ENCODE peak calls at places on chromosomes 3 and 15, in nine cellular contexts. One of them, this sample, is unnamed.

GRCh38 chr3:194139085-194139976 is 3.4 kb downstream of the HES1 start:
- DNase-seq in endothelial cell: no peak
- DNase-seq in HL-60: no peak
- DNase-seq in nephron progenitor cell: peak; percentile 66
- DNase-seq in cardiac muscle cell: peak; percentile 46
- DNase-seq in thoracic aorta: no peak
- DNase-seq in brain microvascular endothelial cell: peak; percentile 67
- DNase-seq in ovary: no peak
- DNase-seq in AG04449: no peak
- DNase-seq in this sample: no peak

GRCh38 chr3:15903164-15903563 is 105.4 kb upstream of the ANKRD28 start:
- DNase-seq in endothelial cell: no peak
- DNase-seq in HL-60: no peak
- DNase-seq in nephron progenitor cell: no peak
- DNase-seq in cardiac muscle cell: no peak
- DNase-seq in thoracic aorta: peak; percentile 68
- DNase-seq in brain microvascular endothelial cell: no peak
- DNase-seq in ovary: peak; percentile 67
- DNase-seq in AG04449: no peak
- DNase-seq in this sample: no peak

GRCh38 chr15:92714071-92714456 is 58.5 kb upstream of the FAM174B start:
- DNase-seq in endothelial cell: peak; percentile 20
- DNase-seq in HL-60: no peak
- DNase-seq in nephron progenitor cell: peak; percentile 36
- DNase-seq in cardiac muscle cell: peak; percentile 40
- DNase-seq in thoracic aorta: no peak
- DNase-seq in brain microvascular endothelial cell: peak; percentile 20
- DNase-seq in ovary: peak; percentile 48
- DNase-seq in AG04449: no peak
- DNase-seq in this sample: no peak

GRCh38 chr15:39777497-39777896 is 5.1 kb downstream of the FSIP1 start:
- DNase-seq in endothelial cell: no peak
- DNase-seq in HL-60: no peak
- DNase-seq in nephron progenitor cell: no peak
- DNase-seq in cardiac muscle cell: no peak
- DNase-seq in thoracic aorta: no peak
- DNase-seq in brain microvascular endothelial cell: no peak
- DNase-seq in ovary: no peak
- DNase-seq in AG04449: no peak
- DNase-seq in this sample: no peak

GRCh38 chr3:192449036-192449435 is 278.3 kb downstream of the FGF12 start:
- DNase-seq in endothelial cell: no peak
- DNase-seq in HL-60: no peak
- DNase-seq in nephron progenitor cell: no peak
- DNase-seq in cardiac muscle cell: no peak
- DNase-seq in thoracic aorta: no peak
- DNase-seq in brain microvascular endothelial cell: no peak
- DNase-seq in ovary: no peak
- DNase-seq in AG04449: no peak
- DNase-seq in this sample: no peak

GRCh38 chr3:104279617-104280016 is 1087.1 kb upstream of the ALCAM start:
- DNase-seq in endothelial cell: no peak
- DNase-seq in HL-60: no peak
- DNase-seq in nephron progenitor cell: no peak
- DNase-seq in cardiac muscle cell: no peak
- DNase-seq in thoracic aorta: no peak
- DNase-seq in brain microvascular endothelial cell: peak; percentile 75
- DNase-seq in ovary: no peak
- DNase-seq in AG04449: peak; percentile 28
- DNase-seq in this sample: no peak

GRCh38 chr3:330494-331115 is 134.0 kb downstream of the CHL1 start:
- DNase-seq in endothelial cell: no peak
- DNase-seq in HL-60: no peak
- DNase-seq in nephron progenitor cell: no peak
- DNase-seq in cardiac muscle cell: no peak
- DNase-seq in thoracic aorta: no peak
- DNase-seq in brain microvascular endothelial cell: no peak
- DNase-seq in ovary: no peak
- DNase-seq in AG04449: no peak
- DNase-seq in this sample: no peak

GRCh38 chr3:124315215-124316033 is 323.5 kb upstream of the ROPN1 start:
- DNase-seq in endothelial cell: no peak
- DNase-seq in HL-60: no peak
- DNase-seq in nephron progenitor cell: no peak
- DNase-seq in cardiac muscle cell: no peak
- DNase-seq in thoracic aorta: peak; percentile 21
- DNase-seq in brain microvascular endothelial cell: peak; percentile 11
- DNase-seq in ovary: no peak
- DNase-seq in AG04449: peak; percentile 9
- DNase-seq in this sample: no peak

GRCh38 chr3:143121240-143122088 is 1.9 kb downstream of the CHST2 start:
- DNase-seq in endothelial cell: peak; percentile 87
- DNase-seq in HL-60: no peak
- DNase-seq in nephron progenitor cell: peak; percentile 64
- DNase-seq in cardiac muscle cell: peak; percentile 51
- DNase-seq in thoracic aorta: no peak
- DNase-seq in brain microvascular endothelial cell: peak; percentile 86
- DNase-seq in ovary: peak; percentile 19
- DNase-seq in AG04449: no peak
- DNase-seq in this sample: peak; percentile 56

GRCh38 chr3:5301671-5302297 is 114.3 kb downstream of the EDEM1 start:
- DNase-seq in endothelial cell: no peak
- DNase-seq in HL-60: no peak
- DNase-seq in nephron progenitor cell: no peak
- DNase-seq in cardiac muscle cell: peak; percentile 43
- DNase-seq in thoracic aorta: no peak
- DNase-seq in brain microvascular endothelial cell: no peak
- DNase-seq in ovary: no peak
- DNase-seq in AG04449: no peak
- DNase-seq in this sample: no peak

GRCh38 chr15:85120351-85121113 is 138.9 kb downstream of the PDE8A start:
- DNase-seq in endothelial cell: no peak
- DNase-seq in HL-60: no peak
- DNase-seq in nephron progenitor cell: no peak
- DNase-seq in cardiac muscle cell: no peak
- DNase-seq in thoracic aorta: no peak
- DNase-seq in brain microvascular endothelial cell: no peak
- DNase-seq in ovary: no peak
- DNase-seq in AG04449: no peak
- DNase-seq in this sample: no peak

GRCh38 chr3:50617911-50618481 is 1.0 kb downstream of the MAPKAPK3 start:
- DNase-seq in endothelial cell: no peak
- DNase-seq in HL-60: no peak
- DNase-seq in nephron progenitor cell: no peak
- DNase-seq in cardiac muscle cell: no peak
- DNase-seq in thoracic aorta: no peak
- DNase-seq in brain microvascular endothelial cell: no peak
- DNase-seq in ovary: no peak
- DNase-seq in AG04449: no peak
- DNase-seq in this sample: no peak

GRCh38 chr3:24520941-24521305 is 26.3 kb upstream of the THRB start:
- DNase-seq in endothelial cell: no peak
- DNase-seq in HL-60: no peak
- DNase-seq in nephron progenitor cell: no peak
- DNase-seq in cardiac muscle cell: no peak
- DNase-seq in thoracic aorta: no peak
- DNase-seq in brain microvascular endothelial cell: no peak
- DNase-seq in ovary: no peak
- DNase-seq in AG04449: no peak
- DNase-seq in this sample: no peak

GRCh38 chr3:118245312-118245711 is 789.3 kb downstream of the IGSF11 start:
- DNase-seq in endothelial cell: no peak
- DNase-seq in HL-60: no peak
- DNase-seq in nephron progenitor cell: no peak
- DNase-seq in cardiac muscle cell: no peak
- DNase-seq in thoracic aorta: no peak
- DNase-seq in brain microvascular endothelial cell: no peak
- DNase-seq in ovary: no peak
- DNase-seq in AG04449: no peak
- DNase-seq in this sample: no peak

GRCh38 chr15:29087521-29088285 is 181.9 kb downstream of the NSMCE3 start:
- DNase-seq in endothelial cell: no peak
- DNase-seq in HL-60: no peak
- DNase-seq in nephron progenitor cell: no peak
- DNase-seq in cardiac muscle cell: no peak
- DNase-seq in thoracic aorta: no peak
- DNase-seq in brain microvascular endothelial cell: no peak
- DNase-seq in ovary: no peak
- DNase-seq in AG04449: no peak
- DNase-seq in this sample: peak; percentile 27

GRCh38 chr3:9903238-9903624 is 583 bp downstream of the IL17RE start:
- DNase-seq in endothelial cell: no peak
- DNase-seq in HL-60: no peak
- DNase-seq in nephron progenitor cell: no peak
- DNase-seq in cardiac muscle cell: no peak
- DNase-seq in thoracic aorta: no peak
- DNase-seq in brain microvascular endothelial cell: no peak
- DNase-seq in ovary: no peak
- DNase-seq in AG04449: no peak
- DNase-seq in this sample: no peak

GRCh38 chr3:2198880-2199279 is 100.2 kb downstream of the CNTN4 start:
- DNase-seq in endothelial cell: no peak
- DNase-seq in HL-60: no peak
- DNase-seq in nephron progenitor cell: no peak
- DNase-seq in cardiac muscle cell: no peak
- DNase-seq in thoracic aorta: no peak
- DNase-seq in brain microvascular endothelial cell: no peak
- DNase-seq in ovary: no peak
- DNase-seq in AG04449: no peak
- DNase-seq in this sample: no peak
- TF ChIP-seq CTCF in endothelial cell: no peak
- TF ChIP-seq CTCF in HL-60: no peak
- TF ChIP-seq CTCF in nephron progenitor cell: no peak
- TF ChIP-seq CTCF in cardiac muscle cell: no peak
- TF ChIP-seq CTCF in thoracic aorta: no peak
- TF ChIP-seq CTCF in brain microvascular endothelial cell: no peak
- TF ChIP-seq CTCF in ovary: no peak
- TF ChIP-seq CTCF in AG04449: no peak
- TF ChIP-seq CTCF in this sample: no peak

DNA sequence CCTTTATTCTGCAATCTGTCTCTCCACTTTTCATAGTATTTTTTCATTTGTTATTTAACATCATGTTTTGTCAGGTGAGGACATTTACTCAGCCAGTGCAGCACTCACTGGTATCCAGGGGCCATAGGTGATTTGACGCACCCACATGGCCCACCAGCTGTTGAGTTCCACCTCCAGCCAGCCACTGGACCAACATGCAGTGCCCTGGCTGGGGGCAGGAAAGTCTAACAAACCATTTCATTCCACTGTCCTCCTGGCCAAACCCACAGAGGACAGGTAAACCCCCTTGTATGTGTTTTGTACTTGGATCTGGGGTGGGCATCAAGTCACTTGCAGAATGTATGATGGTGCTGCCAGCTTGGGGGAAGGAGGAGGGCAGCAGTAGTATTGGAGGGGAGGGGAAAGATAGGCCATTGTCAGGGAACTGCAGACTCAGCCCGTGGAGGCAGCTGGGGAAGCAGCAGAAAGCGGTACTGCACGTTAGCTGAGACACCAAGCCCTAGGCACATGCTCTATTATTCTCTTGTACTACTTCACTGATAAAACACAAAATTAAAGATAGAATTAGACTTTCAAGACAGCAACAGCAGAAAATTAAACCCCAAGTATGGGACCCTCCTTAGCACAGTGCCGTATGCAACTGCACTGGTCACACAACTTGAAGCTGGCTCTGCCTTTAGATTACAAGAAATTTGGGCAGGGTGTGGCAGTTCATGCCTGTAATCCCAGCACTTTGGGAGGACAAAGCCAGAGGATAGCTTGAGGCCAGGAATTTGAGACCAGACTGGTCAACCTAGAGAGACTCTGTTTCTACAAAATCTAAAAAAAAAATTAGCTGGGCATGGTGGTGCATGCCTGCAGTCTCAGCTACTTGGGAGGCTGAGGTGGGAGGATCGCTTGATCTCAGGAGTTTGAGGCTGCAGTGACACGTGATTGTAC is 15.4 kb upstream of the RPL24 start:
- DNase-seq in endothelial cell: no peak
- DNase-seq in HL-60: no peak
- DNase-seq in nephron progenitor cell: no peak
- DNase-seq in cardiac muscle cell: no peak
- DNase-seq in thoracic aorta: no peak
- DNase-seq in brain microvascular endothelial cell: no peak
- DNase-seq in ovary: no peak
- DNase-seq in AG04449: no peak
- DNase-seq in this sample: no peak
- TF ChIP-seq CTCF in endothelial cell: no peak
- TF ChIP-seq CTCF in HL-60: no peak
- TF ChIP-seq CTCF in nephron progenitor cell: no peak
- TF ChIP-seq CTCF in cardiac muscle cell: no peak
- TF ChIP-seq CTCF in thoracic aorta: no peak
- TF ChIP-seq CTCF in brain microvascular endothelial cell: no peak
- TF ChIP-seq CTCF in ovary: no peak
- TF ChIP-seq CTCF in AG04449: no peak
- TF ChIP-seq CTCF in this sample: no peak

GRCh38 chr15:75450307-75451201 is 936 bp downstream of the SIN3A start:
- DNase-seq in endothelial cell: peak; percentile 97
- DNase-seq in HL-60: peak; percentile 95
- DNase-seq in nephron progenitor cell: peak; percentile 98
- DNase-seq in cardiac muscle cell: peak; percentile 98
- DNase-seq in thoracic aorta: peak; percentile 92
- DNase-seq in brain microvascular endothelial cell: peak; percentile 95
- DNase-seq in ovary: peak; percentile 97
- DNase-seq in AG04449: peak; percentile 72
- DNase-seq in this sample: peak; percentile 97
- TF ChIP-seq CTCF in endothelial cell: no peak
- TF ChIP-seq CTCF in HL-60: no peak
- TF ChIP-seq CTCF in nephron progenitor cell: no peak
- TF ChIP-seq CTCF in cardiac muscle cell: no peak
- TF ChIP-seq CTCF in thoracic aorta: no peak
- TF ChIP-seq CTCF in brain microvascular endothelial cell: no peak
- TF ChIP-seq CTCF in ovary: no peak
- TF ChIP-seq CTCF in AG04449: no peak
- TF ChIP-seq CTCF in this sample: no peak

GRCh38 chr15:77022646-77023575 is 28.0 kb downstream of the PSTPIP1 start:
- DNase-seq in endothelial cell: no peak
- DNase-seq in HL-60: no peak
- DNase-seq in nephron progenitor cell: no peak
- DNase-seq in cardiac muscle cell: no peak
- DNase-seq in thoracic aorta: no peak
- DNase-seq in brain microvascular endothelial cell: no peak
- DNase-seq in ovary: peak; percentile 5
- DNase-seq in AG04449: no peak
- DNase-seq in this sample: no peak

GRCh38 chr15:77021088-77021481 is 26.2 kb downstream of the PSTPIP1 start:
- DNase-seq in endothelial cell: no peak
- DNase-seq in HL-60: no peak
- DNase-seq in nephron progenitor cell: no peak
- DNase-seq in cardiac muscle cell: peak; percentile 52
- DNase-seq in thoracic aorta: no peak
- DNase-seq in brain microvascular endothelial cell: no peak
- DNase-seq in ovary: no peak
- DNase-seq in AG04449: no peak
- DNase-seq in this sample: no peak

GRCh38 chr15:77020348-77021087 is 25.6 kb downstream of the PSTPIP1 start:
- DNase-seq in endothelial cell: no peak
- DNase-seq in HL-60: no peak
- DNase-seq in nephron progenitor cell: no peak
- DNase-seq in cardiac muscle cell: no peak
- DNase-seq in thoracic aorta: no peak
- DNase-seq in brain microvascular endothelial cell: no peak
- DNase-seq in ovary: no peak
- DNase-seq in AG04449: no peak
- DNase-seq in this sample: no peak

GRCh38 chr15:77023576-77024272 is 28.8 kb downstream of the PSTPIP1 start:
- DNase-seq in endothelial cell: no peak
- DNase-seq in HL-60: no peak
- DNase-seq in nephron progenitor cell: no peak
- DNase-seq in cardiac muscle cell: no peak
- DNase-seq in thoracic aorta: no peak
- DNase-seq in brain microvascular endothelial cell: no peak
- DNase-seq in ovary: peak; percentile 6
- DNase-seq in AG04449: no peak
- DNase-seq in this sample: peak; percentile 30

GRCh38 chr15:77021803-77022381 is 27.0 kb downstream of the PSTPIP1 start:
- DNase-seq in endothelial cell: no peak
- DNase-seq in HL-60: no peak
- DNase-seq in nephron progenitor cell: no peak
- DNase-seq in cardiac muscle cell: no peak
- DNase-seq in thoracic aorta: no peak
- DNase-seq in brain microvascular endothelial cell: peak; percentile 33
- DNase-seq in ovary: no peak
- DNase-seq in AG04449: peak; percentile 26
- DNase-seq in this sample: no peak
- TF ChIP-seq CTCF in endothelial cell: no peak
- TF ChIP-seq CTCF in HL-60: no peak
- TF ChIP-seq CTCF in nephron progenitor cell: no peak
- TF ChIP-seq CTCF in cardiac muscle cell: no peak
- TF ChIP-seq CTCF in thoracic aorta: no peak
- TF ChIP-seq CTCF in brain microvascular endothelial cell: no peak
- TF ChIP-seq CTCF in ovary: no peak
- TF ChIP-seq CTCF in AG04449: no peak
- TF ChIP-seq CTCF in this sample: no peak